ENCODE peak calls at places on chromosomes 6 and 20, in five cellular contexts. One of them, this sample, is unnamed.

GRCh38 chr6:15044146-15044882 is 201.6 kb upstream of the JARID2 start:
- DNase-seq in OCI-LY7: no peak
- DNase-seq in HFFc6: no peak
- DNase-seq in nephron progenitor cell: no peak
- DNase-seq in A549: no peak
- DNase-seq in this sample: no peak

GRCh38 chr20:19864130-19864529 is 106.1 kb downstream of the RIN2 start:
- DNase-seq in nephron progenitor cell: no peak
- DNase-seq in OCI-LY7: no peak
- DNase-seq in HFFc6: no peak
- DNase-seq in A549: peak; percentile 82
- DNase-seq in this sample: no peak

GRCh38 chr20:62571667-62572344 is 70.5 kb upstream of the SLCO4A1 start:
- DNase-seq in nephron progenitor cell: no peak
- DNase-seq in A549: peak; percentile 46
- DNase-seq in OCI-LY7: peak; percentile 80
- DNase-seq in HFFc6: no peak
- DNase-seq in this sample: peak; percentile 79

GRCh38 chr6:24888967-24889366 is 46.8 kb downstream of the RIPOR2 start:
- DNase-seq in A549: no peak
- DNase-seq in HFFc6: no peak
- DNase-seq in OCI-LY7: peak; percentile 69
- DNase-seq in nephron progenitor cell: no peak
- DNase-seq in this sample: no peak

GRCh38 chr6:11058406-11058805 is 14.3 kb upstream of the ELOVL2 start:
- DNase-seq in A549: no peak
- DNase-seq in HFFc6: no peak
- DNase-seq in nephron progenitor cell: no peak
- DNase-seq in OCI-LY7: no peak
- DNase-seq in this sample: no peak

GRCh38 chr6:131061041-131061770 is 1.8 kb downstream of the EPB41L2 start:
- DNase-seq in OCI-LY7: peak; percentile 49
- DNase-seq in nephron progenitor cell: no peak
- DNase-seq in HFFc6: no peak
- DNase-seq in A549: peak; percentile 52
- DNase-seq in this sample: peak; percentile 22

GRCh38 chr6:30763618-30764489 is 19.5 kb upstream of the IER3 start:
- DNase-seq in OCI-LY7: no peak
- DNase-seq in A549: peak; percentile 68
- DNase-seq in HFFc6: no peak
- DNase-seq in nephron progenitor cell: peak; percentile 19
- DNase-seq in this sample: no peak

GRCh38 chr20:17646209-17646717 is 35.8 kb downstream of the RRBP1 start:
- DNase-seq in OCI-LY7: no peak
- DNase-seq in HFFc6: no peak
- DNase-seq in nephron progenitor cell: no peak
- DNase-seq in A549: no peak
- DNase-seq in this sample: no peak

GRCh38 chr20:3010985-3011723 is 32.3 kb upstream of the GNRH2 start:
- DNase-seq in OCI-LY7: no peak
- DNase-seq in A549: no peak
- DNase-seq in HFFc6: peak; percentile 60
- DNase-seq in nephron progenitor cell: no peak
- DNase-seq in this sample: no peak

GRCh38 chr6:8530775-8531435 is 95.6 kb upstream of the SLC35B3 start:
- DNase-seq in A549: no peak
- DNase-seq in HFFc6: no peak
- DNase-seq in nephron progenitor cell: peak; percentile 5
- DNase-seq in OCI-LY7: no peak
- DNase-seq in this sample: no peak

GRCh38 chr20:5715068-5715841 is 34.9 kb upstream of the SHLD1 start:
- DNase-seq in HFFc6: no peak
- DNase-seq in nephron progenitor cell: no peak
- DNase-seq in OCI-LY7: peak; percentile 39
- DNase-seq in A549: no peak
- DNase-seq in this sample: no peak

GRCh38 chr6:49325901-49326300 is 137.2 kb downstream of the MMUT start:
- DNase-seq in nephron progenitor cell: no peak
- DNase-seq in HFFc6: no peak
- DNase-seq in OCI-LY7: no peak
- DNase-seq in A549: no peak
- DNase-seq in this sample: no peak

GRCh38 chr6:2235782-2236495 is 9.5 kb downstream of the GMDS start:
- DNase-seq in A549: no peak
- DNase-seq in HFFc6: no peak
- DNase-seq in OCI-LY7: no peak
- DNase-seq in nephron progenitor cell: no peak
- DNase-seq in this sample: no peak

GRCh38 chr20:19659468-19659867 is 98.6 kb upstream of the RIN2 start:
- DNase-seq in OCI-LY7: no peak
- DNase-seq in nephron progenitor cell: no peak
- DNase-seq in A549: no peak
- DNase-seq in HFFc6: no peak
- DNase-seq in this sample: no peak

GRCh38 chr6:129954749-129955431 is 63.5 kb upstream of the L3MBTL3 start:
- DNase-seq in nephron progenitor cell: no peak
- DNase-seq in HFFc6: no peak
- DNase-seq in OCI-LY7: no peak
- DNase-seq in A549: no peak
- DNase-seq in this sample: no peak

DNA sequence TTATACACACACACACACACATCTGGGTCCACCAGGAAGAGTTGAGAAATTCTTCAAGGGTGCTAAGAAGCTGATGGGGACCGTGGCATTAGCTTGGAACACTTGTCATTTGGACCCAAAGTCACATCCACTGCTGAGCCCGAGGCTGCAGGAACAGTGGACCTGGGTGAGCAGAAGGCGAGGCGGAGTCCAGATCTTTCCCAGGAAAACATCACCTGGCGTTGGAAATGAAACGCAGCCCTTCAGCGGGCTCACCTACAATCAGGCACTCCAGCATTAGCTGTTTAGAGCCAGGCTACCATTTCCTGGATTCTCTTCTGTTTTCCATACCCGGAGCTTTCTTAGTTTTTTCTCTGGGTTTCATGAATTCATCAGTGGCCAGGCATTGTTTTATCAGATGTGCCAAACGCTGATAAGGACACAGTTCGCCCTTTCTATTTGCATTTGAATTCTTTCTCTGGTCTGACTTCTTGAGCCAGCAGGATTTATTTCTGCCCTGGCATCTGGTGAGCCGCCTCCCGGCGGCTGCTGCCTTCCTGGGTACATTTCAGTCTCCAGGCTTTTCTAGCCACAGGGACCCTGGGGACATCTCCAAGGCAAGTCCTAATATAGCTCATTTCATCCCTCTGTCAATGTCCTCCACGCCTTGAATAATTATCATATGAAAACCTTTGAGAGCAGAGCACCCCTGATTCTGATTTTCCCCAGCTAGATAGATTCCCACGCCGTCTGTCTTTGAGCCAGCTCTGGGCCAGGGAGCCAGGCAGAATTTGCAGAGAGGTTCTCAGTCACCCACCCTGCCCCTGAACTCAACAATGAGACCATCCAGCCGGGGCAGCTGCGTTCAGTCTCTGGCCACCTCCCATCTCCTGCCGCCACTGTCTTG is 170.9 kb downstream of the TTLL2 start:
- DNase-seq in HFFc6: no peak
- DNase-seq in A549: no peak
- DNase-seq in nephron progenitor cell: no peak
- DNase-seq in OCI-LY7: no peak
- DNase-seq in this sample: no peak
- TF ChIP-seq CTCF in HFFc6: no peak
- TF ChIP-seq CTCF in A549: no peak
- TF ChIP-seq CTCF in nephron progenitor cell: no peak
- TF ChIP-seq CTCF in OCI-LY7: no peak
- TF ChIP-seq CTCF in this sample: no peak

DNA sequence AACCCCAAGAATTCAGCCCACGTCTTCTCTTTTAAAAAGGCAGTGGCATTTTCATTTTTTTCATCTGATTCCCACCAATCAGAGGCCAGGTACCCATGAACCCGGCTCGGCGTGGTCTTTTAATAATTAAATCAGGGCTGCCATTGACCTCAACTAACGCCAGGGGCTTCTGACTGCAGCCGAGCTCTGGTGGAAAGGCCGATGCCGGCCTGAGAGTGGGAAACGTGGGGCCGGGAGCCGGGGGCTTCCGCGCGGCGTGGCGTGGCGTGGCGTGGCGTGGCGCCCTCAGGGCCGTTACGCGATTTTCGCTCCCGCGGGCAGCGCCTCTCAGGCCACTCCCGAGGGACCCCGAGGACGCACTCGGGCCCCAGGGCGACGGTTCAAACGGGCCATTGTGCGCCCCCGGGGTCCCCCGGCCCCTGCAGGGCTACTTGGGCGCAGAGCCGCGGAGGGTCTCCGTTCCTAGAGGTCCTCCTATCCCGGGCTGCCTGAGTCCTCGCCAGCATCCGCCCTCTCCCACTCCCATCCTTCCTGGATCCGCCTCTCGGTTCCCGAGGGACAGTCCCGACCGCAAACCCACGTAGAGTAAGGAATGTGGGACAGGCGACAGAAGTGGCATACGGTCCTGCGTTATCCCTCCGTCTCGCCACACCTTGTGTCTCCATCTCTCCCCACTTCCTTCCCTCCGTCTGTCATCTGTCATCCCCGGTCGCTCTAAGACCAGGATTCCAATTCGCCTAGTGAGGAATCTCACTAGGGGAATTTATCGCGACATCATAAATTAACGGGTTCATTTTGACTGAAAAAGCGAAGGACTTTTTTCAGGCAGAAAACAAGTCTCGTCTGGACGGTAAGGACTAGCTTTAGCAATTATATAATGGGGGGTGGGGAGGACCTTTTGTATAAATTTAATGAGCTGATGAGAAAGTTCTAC is 876 bp upstream of the TBPL1 start:
- DNase-seq in nephron progenitor cell: peak; percentile 65
- DNase-seq in A549: peak; percentile 67
- DNase-seq in HFFc6: peak; percentile 80
- DNase-seq in OCI-LY7: peak; percentile 89
- DNase-seq in this sample: peak; percentile 69
- TF ChIP-seq CTCF in nephron progenitor cell: peak; percentile 51
- TF ChIP-seq CTCF in A549: no peak
- TF ChIP-seq CTCF in HFFc6: peak; percentile 74
- TF ChIP-seq CTCF in OCI-LY7: peak; percentile 64
- TF ChIP-seq CTCF in this sample: no peak

DNA sequence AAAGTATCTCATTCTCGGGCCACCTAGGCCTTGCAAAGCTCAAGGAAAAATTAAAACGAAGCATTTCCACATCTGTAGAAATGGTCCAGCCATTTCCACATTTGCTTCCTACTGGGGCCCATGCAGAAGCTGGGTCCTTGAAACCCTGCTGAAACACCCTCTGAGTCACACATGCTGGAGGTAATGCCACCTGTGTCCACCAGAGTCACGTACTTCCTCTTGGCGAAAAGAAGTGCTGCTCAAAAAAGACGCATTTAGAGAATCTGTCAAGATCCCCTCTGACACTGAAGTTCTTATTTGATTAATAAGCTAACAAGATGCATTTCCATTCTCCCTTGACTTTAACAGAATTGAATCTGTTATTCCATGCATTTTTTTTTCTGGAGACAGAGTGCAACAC is 423.2 kb downstream of the PREX1 start:
- DNase-seq in A549: peak; percentile 32
- DNase-seq in HFFc6: no peak
- DNase-seq in OCI-LY7: peak; percentile 16
- DNase-seq in nephron progenitor cell: no peak
- DNase-seq in this sample: peak; percentile 49
- TF ChIP-seq CTCF in A549: no peak
- TF ChIP-seq CTCF in HFFc6: peak; percentile 36
- TF ChIP-seq CTCF in OCI-LY7: peak; percentile 52
- TF ChIP-seq CTCF in nephron progenitor cell: no peak
- TF ChIP-seq CTCF in this sample: no peak

DNA sequence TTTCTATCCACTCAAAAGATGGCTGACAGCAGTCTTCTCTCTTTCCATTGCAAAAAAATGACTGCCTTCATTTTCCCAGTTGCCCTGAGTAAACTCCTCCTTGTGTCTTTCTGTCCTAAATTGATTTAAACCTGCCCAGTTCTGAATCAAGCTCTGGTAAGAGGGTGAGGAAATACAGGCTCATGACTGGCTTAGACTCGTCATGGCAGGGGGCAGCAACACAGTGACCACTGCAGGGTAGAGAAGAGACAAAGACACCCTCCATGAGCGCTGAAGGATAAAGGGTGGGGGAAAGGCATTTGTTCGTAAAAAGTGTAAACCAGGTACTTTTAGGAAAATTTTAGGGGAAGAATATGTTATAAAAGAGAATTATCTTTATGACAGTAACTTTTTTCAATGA is 738.2 kb upstream of the FLRT3 start:
- DNase-seq in HFFc6: no peak
- DNase-seq in nephron progenitor cell: no peak
- DNase-seq in OCI-LY7: no peak
- DNase-seq in A549: no peak
- DNase-seq in this sample: no peak
- TF ChIP-seq CTCF in HFFc6: no peak
- TF ChIP-seq CTCF in nephron progenitor cell: no peak
- TF ChIP-seq CTCF in OCI-LY7: no peak
- TF ChIP-seq CTCF in A549: no peak
- TF ChIP-seq CTCF in this sample: no peak

This sample was measured in GM13976.